ENCODE peak calls at places on chromosomes 12 and 14, in four cellular contexts. Z is stomach, Q is GM20000, M is colonic mucosa. V is an unnamed sample.

GRCh38 chr12:106581543-106582263 is 1.1 kb upstream of the RFX4 start:
- DNase-seq in Z (no peak), Q (peak), M (no peak), V (no peak)

GRCh38 chr12:5514545-5514944 is 82.6 kb downstream of the NTF3 start:
- DNase-seq in Z (no peak), Q (no peak), M (no peak), V (no peak)

GRCh38 chr12:71654200-71654599 is 9.4 kb downstream of the ZFC3H1 start:
- DNase-seq in Z (no peak), Q (no peak), M (no peak), V (no peak)

GRCh38 chr14:104604461-104605449 is at the start of gene TMEM179:
- DNase-seq in Z (no peak), Q (peak), M (no peak), V (no peak)

GRCh38 chr12:8038659-8039114 is 6.2 kb downstream of the FOXJ2 start:
- DNase-seq in Z (peak), Q (no peak), M (peak), V (peak)

GRCh38 chr14:75826599-75826998 is 155.2 kb downstream of the TGFB3 start:
- DNase-seq in Z (no peak), Q (no peak), M (no peak), V (no peak)

GRCh38 chr12:53577941-53578352 is 48.2 kb downstream of the ATF7 start:
- DNase-seq in Z (no peak), Q (peak), M (no peak), V (no peak)

GRCh38 chr12:110279976-110280783 is 867 bp upstream of the ATP2A2 start:
- DNase-seq in Z (peak), Q (peak), M (peak), V (peak)

GRCh38 chr12:82862069-82862841 is 175.5 kb downstream of the TMTC2 start:
- DNase-seq in Z (no peak), Q (no peak), M (no peak), V (no peak)

GRCh38 chr12:15532364-15532977 is 210.2 kb downstream of the PTPRO start:
- DNase-seq in Z (no peak), Q (peak), M (peak), V (peak)

GRCh38 chr14:49946320-49947141 is 53.6 kb downstream of the ARF6 start:
- DNase-seq in Z (peak), Q (no peak), M (peak), V (no peak)

GRCh38 chr12:117559978-117560377 is 198.6 kb upstream of the NOS1 start:
- DNase-seq in Z (no peak), Q (no peak), M (no peak), V (no peak)

GRCh38 chr12:31248815-31249214 is 77.1 kb downstream of the SINHCAF start:
- DNase-seq in Z (no peak), Q (no peak), M (no peak), V (no peak)

GRCh38 chr12:106841471-106842302 is 67.2 kb downstream of the RIC8B start:
- DNase-seq in Z (no peak), Q (peak), M (peak), V (peak)

GRCh38 chr12:109612975-109613502 is 39.4 kb downstream of the MVK start:
- DNase-seq in Z (no peak), Q (no peak), M (no peak), V (peak)

GRCh38 chr12:6056406-6057211 is 67.9 kb downstream of the VWF start:
- DNase-seq in Z (no peak), Q (peak), M (no peak), V (peak)

GRCh38 chr12:102883204-102883799 is 33.7 kb downstream of the PAH start:
- DNase-seq in Z (peak), Q (peak), M (peak), V (peak)

GRCh38 chr12:45186762-45187161 is 29.1 kb upstream of the ANO6 start:
- DNase-seq in Z (no peak), Q (no peak), M (no peak), V (no peak)

GRCh38 chr12:107992870-107993451 is 136.1 kb upstream of the WSCD2 start:
- DNase-seq in Z (no peak), Q (peak), M (peak), V (peak)

V was measured in HuH-7.5.